ENCODE peak calls at places on chromosomes 11 and 22, in four cellular contexts. A is endothelial cell; Q is naive thymus-derived CD8-positive, alpha-beta T cell; J is C1 segment of cervical spinal cord. E is an unnamed sample.

GRCh38 chr11:124577664-124578427 is 8.0 kb downstream of the OR8A1 start:
- DNase-seq in A (no peak), Q (no peak), J (no peak), E (no peak)

GRCh38 chr22:24465566-24465965 is 29.6 kb upstream of the UPB1 start:
- DNase-seq in A (no peak), Q (no peak), J (no peak), E (no peak)

GRCh38 chr11:129737535-129738230 is 78.0 kb upstream of the TMEM45B start:
- DNase-seq in A (no peak), Q (no peak), J (no peak), E (no peak)

GRCh38 chr11:118933486-118933885 is 7.8 kb upstream of the BCL9L start:
- DNase-seq in A (no peak), Q (peak; percentile 37), J (no peak), E (no peak)

GRCh38 chr11:66004186-66004585 is 1.9 kb downstream of the BANF1 start:
- DNase-seq in A (no peak), Q (peak; percentile 54), J (no peak), E (no peak)

GRCh38 chr11:10355257-10355661 is 50.4 kb downstream of the ADM start:
- DNase-seq in A (no peak), Q (no peak), J (no peak), E (no peak)

GRCh38 chr11:124748481-124749338 is 3.3 kb downstream of the VSIG2 start:
- DNase-seq in A (no peak), Q (no peak), J (no peak), E (no peak)

GRCh38 chr11:26573896-26574295 is 1.8 kb upstream of the MUC15 start:
- DNase-seq in A (no peak), Q (no peak), J (no peak), E (no peak)

GRCh38 chr11:86632499-86633269 is 39.7 kb downstream of the ME3 start:
- DNase-seq in A (peak; percentile 33), Q (no peak), J (no peak), E (no peak)

GRCh38 chr22:34414467-34415440 is 494.5 kb upstream of the LARGE1 start:
- DNase-seq in A (peak; percentile 26), Q (no peak), J (no peak), E (peak; percentile 21)

GRCh38 chr11:204587-205109 is 2.6 kb downstream of the BET1L start:
- DNase-seq in A (no peak), Q (no peak), J (no peak), E (no peak)

GRCh38 chr22:32996702-32997101 is 61.5 kb downstream of the SYN3 start:
- DNase-seq in A (no peak), Q (no peak), J (no peak), E (no peak)

GRCh38 chr11:106076421-106076922 is 675 bp downstream of the KBTBD3 start:
- DNase-seq in A (no peak), Q (no peak), J (peak; percentile 53), E (peak; percentile 13)

GRCh38 chr11:2534131-2534956 is 89.5 kb downstream of the KCNQ1 start:
- DNase-seq in A (no peak), Q (peak; percentile 49), J (no peak), E (peak; percentile 4)

GRCh38 chr22:22848364-22848866 is 39.2 kb upstream of the IGLL5 start:
- DNase-seq in A (peak; percentile 75), Q (peak; percentile 84), J (no peak), E (peak; percentile 73)

GRCh38 chr11:13016415-13016814 is 7.3 kb downstream of the RASSF10 start:
- DNase-seq in A (peak; percentile 9), Q (no peak), J (no peak), E (no peak)

GRCh38 chr11:105052487-105052886 is 7.4 kb upstream of the CARD16 start:
- DNase-seq in A (no peak), Q (no peak), J (no peak), E (no peak)

GRCh38 chr22:20106205-20106848 is 9.6 kb upstream of the RANBP1 start:
- DNase-seq in A (no peak), Q (peak; percentile 51), J (no peak), E (no peak)

GRCh38 chr22:39144101-39144815 is 8.2 kb downstream of the CBX7 start:
- DNase-seq in A (no peak), Q (peak; percentile 75), J (no peak), E (no peak)

GRCh38 chr11:304061-304506 is 3.5 kb upstream of the IFITM2 start:
- DNase-seq in A (no peak), Q (no peak), J (no peak), E (no peak)

GRCh38 chr11:6488831-6489230 is 7.5 kb downstream of the TIMM10B start:
- DNase-seq in A (no peak), Q (no peak), J (no peak), E (no peak)

GRCh38 chr11:60916669-60917206 is 2.8 kb downstream of the TMEM109 start:
- DNase-seq in A (no peak), Q (no peak), J (no peak), E (no peak)

GRCh38 chr11:45142241-45142885 is 4.1 kb upstream of the PRDM11 start:
- DNase-seq in A (no peak), Q (no peak), J (no peak), E (no peak)